ENCODE peak calls at places on chromosome 22, in nine cellular contexts. H is stimulated activated CD8-positive, alpha-beta memory T cell treated with anti-CD3 and anti-CD28 coated beads, Interleukin-15, amount 100 ng/mL, for 24 hours; B is bronchial epithelial cell; V is upper lobe of right lung; U is GM13976; D is hepatocyte; E is HAP-1; N is stimulated activated CD4-positive, alpha-beta T cell treated with anti-CD3 and anti-CD28 coated beads, Interleukin-12 subunit alpha, Interleukin-12 subunit beta, amount 100 ng/mL, for 48 hours; M is skeletal muscle cell. Q is an unnamed sample.

GRCh38 chr22:23772315-23773246 is at the start of gene MMP11:
- DNase-seq in D (peak), B (no peak), U (peak), H (no peak), E (peak), N (no peak), V (peak), M (no peak), Q (no peak)

GRCh38 chr22:36702832-36703210 is 731 bp downstream of the CACNG2 start:
- DNase-seq in H (no peak), N (no peak), M (no peak), E (no peak), D (no peak), V (no peak), U (no peak), B (no peak), Q (no peak)

GRCh38 chr22:29254283-29254653 is 13.5 kb downstream of the RHBDD3 start:
- DNase-seq in H (no peak), U (no peak), M (no peak), B (no peak), D (no peak), V (no peak), N (no peak), E (no peak), Q (no peak)

GRCh38 chr22:30212363-30212995 is 34.1 kb downstream of the LIF start:
- DNase-seq in N (peak), D (peak), M (peak), E (no peak), U (no peak), B (peak), H (no peak), V (peak), Q (no peak)

GRCh38 chr22:32796865-32797573 is 4.5 kb upstream of the TIMP3 start:
- DNase-seq in B (peak), E (peak), D (peak), H (peak), U (peak), N (peak), V (peak), M (no peak), Q (peak)

GRCh38 chr22:19287889-19288288 is 3.6 kb downstream of the CLTCL1 start:
- DNase-seq in V (no peak), H (no peak), E (no peak), D (peak), N (no peak), B (peak), U (no peak), M (peak), Q (no peak)

GRCh38 chr22:45678961-45679912 is 7.6 kb downstream of the ATXN10 start:
- DNase-seq in U (peak), V (no peak), H (no peak), M (no peak), E (no peak), N (no peak), B (peak), D (no peak), Q (no peak)

GRCh38 chr22:31911565-31912401 is 32.6 kb upstream of the YWHAH start:
- DNase-seq in D (peak), N (no peak), U (no peak), B (no peak), H (no peak), V (no peak), M (no peak), E (no peak), Q (no peak)

Q was measured in CMK.